ENCODE peak calls at places on chromosomes 16 and 17, in six cellular contexts. F is GM12878, X is HepG2, W is K562, P is H1, Y is SK-N-SH. M is an unnamed sample.

GRCh38 chr16:30649725-30650368 is 913 bp upstream of the PRR14 start:
- DNase-seq in F (no peak), X (no peak), W (no peak), P (no peak), Y (no peak), M (peak; percentile 48)

GRCh38 chr17:62740066-62740465 is 68.0 kb downstream of the MARCHF10 start:
- DNase-seq in F (no peak), X (no peak), W (no peak), P (no peak), Y (no peak), M (no peak)

GRCh38 chr16:84751947-84752346 is 52.1 kb downstream of the USP10 start:
- DNase-seq in F (peak; percentile 70), X (no peak), W (no peak), P (no peak), Y (no peak), M (peak; percentile 61)

GRCh38 chr16:3954411-3954921 is 74.0 kb upstream of the CREBBP start:
- DNase-seq in F (no peak), X (peak; percentile 17), W (no peak), P (no peak), Y (no peak), M (peak; percentile 23)

GRCh38 chr17:35660902-35661301 is 70.5 kb upstream of the RASL10B start:
- DNase-seq in F (no peak), X (no peak), W (no peak), P (no peak), Y (no peak), M (no peak)

GRCh38 chr16:1543085-1543896 is 9.8 kb downstream of the TMEM204 start:
- DNase-seq in F (peak; percentile 20), X (peak; percentile 39), W (peak; percentile 71), P (no peak), Y (peak; percentile 64), M (peak; percentile 69)

GRCh38 chr17:76056882-76057281 is 15.4 kb downstream of the SRP68 start:
- DNase-seq in F (no peak), X (no peak), W (no peak), P (no peak), Y (no peak), M (no peak)

GRCh38 chr16:49027420-49027819 is 254.2 kb downstream of the CBLN1 start:
- DNase-seq in F (no peak), X (no peak), W (no peak), P (no peak), Y (no peak), M (no peak)

DNA sequence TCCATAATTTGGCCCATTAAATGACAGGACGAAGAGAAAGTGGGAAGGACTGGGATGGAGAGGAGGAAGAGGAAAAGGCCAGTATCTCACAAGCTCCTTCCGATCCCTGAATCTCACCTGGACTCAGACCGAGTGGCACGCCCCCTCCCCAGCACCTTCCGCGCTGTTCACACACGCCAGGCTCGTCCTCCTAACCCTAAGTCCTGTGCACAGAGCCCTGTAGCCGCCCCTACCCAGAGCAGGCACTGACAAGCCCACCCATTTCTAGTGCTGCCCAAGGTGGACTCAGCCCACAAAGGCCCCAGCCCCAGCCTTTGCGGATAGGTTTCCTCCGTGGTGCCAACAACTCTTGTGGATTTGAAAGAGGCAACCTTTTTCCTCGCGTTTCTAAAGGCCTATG is 9.2 kb downstream of the HS3ST3B1 start:
- DNase-seq in F (no peak), X (no peak), W (no peak), P (no peak), Y (no peak), M (no peak)
- H3K27ac ChIP-seq in F (no peak overlapping the region), X (peak overlapping the region; percentile 23), W (no peak overlapping the region), P (no peak overlapping the region), Y (peak overlapping the region; percentile 34), M (no peak overlapping the region)

DNA sequence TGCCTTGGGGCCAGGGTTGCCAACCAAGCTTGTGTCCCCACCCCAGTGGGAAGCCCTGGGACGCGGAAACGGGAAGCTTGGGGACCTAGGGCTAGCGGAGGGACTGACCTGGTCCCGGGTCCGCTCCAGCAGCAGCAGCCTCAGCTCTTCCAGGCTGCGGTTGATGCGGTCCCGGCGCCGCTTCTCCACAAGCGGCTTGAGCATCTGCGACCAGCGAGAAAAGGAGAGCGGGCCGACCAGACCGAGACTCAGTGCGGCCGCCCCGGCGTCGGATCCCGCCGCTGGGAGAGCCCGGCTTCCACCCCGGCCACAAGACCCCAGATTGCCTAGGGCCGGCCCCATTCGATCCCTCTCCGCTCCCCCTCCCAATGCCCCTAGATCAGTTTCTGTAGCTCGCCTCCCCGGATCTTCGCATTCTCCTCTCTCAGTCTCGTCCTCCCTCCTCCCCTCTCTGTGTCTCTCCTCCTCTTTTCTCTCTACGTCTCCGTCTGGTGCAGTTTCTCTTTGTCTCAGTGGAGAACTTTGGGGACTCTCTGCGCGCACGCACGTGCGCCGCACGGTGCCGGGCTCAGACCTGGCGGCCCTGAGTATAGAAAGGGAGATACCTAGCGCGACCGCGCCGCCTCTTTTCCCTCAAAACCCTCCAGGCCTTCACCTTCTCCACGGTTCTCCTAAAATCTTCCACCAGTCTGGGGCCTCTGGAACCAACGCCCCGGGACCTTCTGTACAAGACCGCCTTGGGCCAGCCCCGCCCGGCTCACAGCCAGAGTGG is 797 bp downstream of the HES7 start:
- DNase-seq in F (no peak), X (no peak), W (no peak), P (no peak), Y (peak; percentile 48), M (no peak)
- TF ChIP-seq GABPA in F (no peak), X (no peak), W (no peak), P (no peak), Y (no peak), M (no peak)

GRCh38 chr17:1089915-1090314 is 89.9 kb downstream of the ABR start:
- DNase-seq in F (no peak), X (no peak), W (no peak), P (no peak), Y (no peak), M (no peak)
- H3K27ac ChIP-seq in F (no peak overlapping the region), X (no peak overlapping the region), W (no peak overlapping the region), P (no peak overlapping the region), Y (peak overlapping the region; percentile 94), M (peak overlapping the region; percentile 58)

GRCh38 chr17:49494937-49495841 is at the start of gene NGFR:
- DNase-seq in F (no peak), X (no peak), W (peak; percentile 97), P (no peak), Y (peak; percentile 96), M (peak; percentile 28)

GRCh38 chr17:49496866-49497146 is 1.7 kb downstream of the NGFR start:
- DNase-seq in F (no peak), X (no peak), W (no peak), P (no peak), Y (no peak), M (no peak)

GRCh38 chr17:49496183-49496865 is 1.2 kb downstream of the NGFR start:
- DNase-seq in F (no peak), X (no peak), W (peak; percentile 83), P (no peak), Y (peak; percentile 96), M (peak; percentile 39)

GRCh38 chr17:49495842-49496182 is 719 bp downstream of the NGFR start:
- DNase-seq in F (no peak), X (no peak), W (no peak), P (no peak), Y (peak; percentile 66), M (no peak)

GRCh38 chr17:49494399-49494798 is 694 bp upstream of the NGFR start:
- DNase-seq in F (no peak), X (no peak), W (no peak), P (no peak), Y (no peak), M (no peak)
- TF ChIP-seq GABPA in F (no peak), X (no peak), W (no peak), P (no peak), Y (no peak), M (no peak)

DNA sequence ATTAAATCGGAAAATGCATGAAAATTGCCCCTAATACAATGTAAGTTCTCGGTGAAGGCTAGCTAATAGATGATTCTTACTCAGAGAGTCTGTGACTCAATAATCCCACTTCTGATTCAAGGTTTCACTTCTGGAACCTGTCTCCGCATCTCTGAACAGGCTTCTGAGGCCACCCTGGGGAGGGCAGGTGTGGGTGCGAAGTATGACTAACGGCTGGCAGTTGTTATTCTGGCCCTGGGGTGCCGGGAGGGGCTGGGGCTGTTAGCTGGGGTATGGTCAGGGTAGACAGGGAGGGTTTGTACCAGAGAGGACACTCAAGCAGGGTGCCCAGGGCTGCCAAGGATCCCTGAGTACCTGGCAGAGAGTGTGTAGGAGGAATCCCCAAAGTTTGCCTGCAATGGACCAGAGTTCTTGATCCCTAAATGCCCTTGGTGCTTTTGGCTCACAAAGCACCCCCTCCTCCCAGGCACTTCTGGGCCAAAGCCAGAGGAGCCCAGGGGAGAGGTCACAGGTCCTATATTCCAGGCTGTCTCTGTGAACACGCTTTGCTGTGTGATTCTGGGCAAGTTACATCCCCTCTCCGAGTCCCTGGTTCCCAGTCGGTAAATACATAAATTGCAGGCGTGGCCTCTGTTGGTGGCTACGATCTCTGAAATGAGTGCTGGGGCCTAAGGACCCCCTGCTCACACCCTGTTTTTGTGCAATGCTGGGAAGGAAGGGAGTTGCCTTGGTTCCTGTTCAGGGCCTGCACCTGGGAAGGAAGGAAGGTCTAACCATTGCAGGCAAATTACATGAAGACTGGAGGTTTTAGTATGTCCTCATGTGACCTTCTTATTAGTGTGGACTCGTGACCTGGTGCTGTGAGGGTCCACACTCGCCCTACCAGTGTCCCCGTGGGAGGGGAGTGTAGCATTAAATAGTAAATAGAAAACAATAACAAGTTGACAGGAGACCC is 49.9 kb upstream of the CPNE2 start:
- DNase-seq in F (peak; percentile 88), X (no peak), W (no peak), P (no peak), Y (no peak), M (peak; percentile 79)
- H3K27ac ChIP-seq in F (peak overlapping the region; percentile 78), X (no peak overlapping the region), W (no peak overlapping the region), P (no peak overlapping the region), Y (no peak overlapping the region), M (peak overlapping the region; percentile 95)